ENCODE peak calls at places on chromosome 16, in five cellular contexts. U, O, F, R and M are unnamed samples.

GRCh38 chr16:50683689-50684374 is 2.7 kb upstream of the SNX20 start:
- DNase-seq in U (no peak), O (no peak), F (no peak), R (no peak), M (no peak)

GRCh38 chr16:9053006-9053601 is 38.3 kb upstream of the HAPSTR1 start:
- DNase-seq in U (peak; percentile 82), O (peak; percentile 47), F (peak; percentile 57), R (peak; percentile 67), M (peak; percentile 89)

GRCh38 chr16:29907973-29908372 is 7.7 kb downstream of the ASPHD1 start:
- DNase-seq in U (no peak), O (no peak), F (no peak), R (no peak), M (no peak)

GRCh38 chr16:4182581-4183257 is 59.2 kb downstream of the SRL start:
- DNase-seq in U (no peak), O (no peak), F (no peak), R (no peak), M (no peak)

GRCh38 chr16:87076950-87077749 is 240.0 kb downstream of the C16orf95 start:
- DNase-seq in U (peak; percentile 79), O (no peak), F (peak; percentile 36), R (peak; percentile 29), M (peak; percentile 88)

GRCh38 chr16:30113711-30114333 is 485 bp upstream of the GDPD3 start:
- DNase-seq in U (no peak), O (no peak), F (no peak), R (no peak), M (peak; percentile 42)

GRCh38 chr16:10081201-10081940 is 100.9 kb downstream of the GRIN2A start:
- DNase-seq in U (no peak), O (no peak), F (no peak), R (no peak), M (no peak)

GRCh38 chr16:87317766-87318121 is 552 bp upstream of the C16orf95 start:
- DNase-seq in U (peak; percentile 42), O (peak; percentile 69), F (peak; percentile 60), R (peak; percentile 16), M (peak; percentile 77)

GRCh38 chr16:55778718-55779117 is 54.2 kb downstream of the CES1 start:
- DNase-seq in U (no peak), O (no peak), F (no peak), R (no peak), M (no peak)

GRCh38 chr16:17350212-17350611 is 120.5 kb downstream of the XYLT1 start:
- DNase-seq in U (no peak), O (no peak), F (no peak), R (no peak), M (no peak)

GRCh38 chr16:76199681-76200210 is 77.5 kb upstream of the CNTNAP4 start:
- DNase-seq in U (no peak), O (no peak), F (no peak), R (no peak), M (no peak)

GRCh38 chr16:10521681-10522274 is 58.6 kb downstream of the EMP2 start:
- DNase-seq in U (peak; percentile 83), O (peak; percentile 32), F (peak; percentile 64), R (peak; percentile 58), M (peak; percentile 74)

GRCh38 chr16:68328151-68328859 is 17.5 kb downstream of the PRMT7 start:
- DNase-seq in U (peak; percentile 82), O (peak; percentile 66), F (peak; percentile 81), R (peak; percentile 72), M (peak; percentile 92)

GRCh38 chr16:63385714-63386113 is 1349.5 kb upstream of the CDH8 start:
- DNase-seq in U (no peak), O (no peak), F (no peak), R (no peak), M (peak; percentile 2)

GRCh38 chr16:12027091-12027490 is 50.6 kb downstream of the SNX29 start:
- DNase-seq in U (no peak), O (no peak), F (no peak), R (no peak), M (peak; percentile 34)

GRCh38 chr16:50267151-50267631 is 840 bp downstream of the ADCY7 start:
- DNase-seq in U (peak; percentile 53), O (peak; percentile 7), F (no peak), R (no peak), M (peak; percentile 40)

GRCh38 chr16:57544129-57544653 is 1.7 kb downstream of the ADGRG5 start:
- DNase-seq in U (no peak), O (no peak), F (no peak), R (peak; percentile 7), M (peak; percentile 27)

GRCh38 chr16:11556945-11557720 is 29.6 kb downstream of the LITAF start:
- DNase-seq in U (no peak), O (no peak), F (no peak), R (no peak), M (no peak)

GRCh38 chr16:56988161-56988947 is 1.0 kb upstream of the NLRC5 start:
- DNase-seq in U (no peak), O (no peak), F (no peak), R (no peak), M (peak; percentile 58)

GRCh38 chr16:79509221-79509631 is 91.3 kb downstream of the MAF start:
- DNase-seq in U (no peak), O (peak; percentile 28), F (no peak), R (peak; percentile 42), M (peak; percentile 37)

GRCh38 chr16:79175286-79176057 is 425.1 kb downstream of the MAF start:
- DNase-seq in U (no peak), O (no peak), F (no peak), R (no peak), M (no peak)

GRCh38 chr16:22970191-22970845 is 156.4 kb downstream of the HS3ST2 start:
- DNase-seq in U (no peak), O (no peak), F (no peak), R (peak; percentile 33), M (peak; percentile 16)

GRCh38 chr16:47699090-47699489 is 238.0 kb downstream of the PHKB start:
- DNase-seq in U (no peak), O (no peak), F (no peak), R (no peak), M (no peak)

GRCh38 chr16:1920727-1921155 is 2.5 kb upstream of the HS3ST6 start:
- DNase-seq in U (peak; percentile 58), O (no peak), F (peak; percentile 40), R (no peak), M (peak; percentile 93)

GRCh38 chr16:87180069-87180468 is 137.1 kb downstream of the C16orf95 start:
- DNase-seq in U (no peak), O (no peak), F (no peak), R (no peak), M (no peak)

GRCh38 chr16:58885528-58886170 is 151.5 kb upstream of the GOT2 start:
- DNase-seq in U (peak; percentile 5), O (no peak), F (no peak), R (no peak), M (no peak)

GRCh38 chr16:87344931-87345631 is 27.9 kb upstream of the C16orf95 start:
- DNase-seq in U (no peak), O (peak; percentile 63), F (peak; percentile 61), R (peak; percentile 48), M (peak; percentile 87)

GRCh38 chr16:31420037-31420436 is 8.1 kb downstream of the COX6A2 start:
- DNase-seq in U (no peak), O (no peak), F (no peak), R (no peak), M (no peak)

GRCh38 chr16:58280846-58281301 is 14.0 kb downstream of the PRSS54 start:
- DNase-seq in U (peak; percentile 68), O (no peak), F (no peak), R (no peak), M (no peak)

GRCh38 chr16:66150691-66151090 is 215.8 kb upstream of the CDH5 start:
- DNase-seq in U (no peak), O (no peak), F (no peak), R (no peak), M (no peak)

GRCh38 chr16:84825896-84826557 is 6.2 kb downstream of the CRISPLD2 start:
- DNase-seq in U (no peak), O (peak; percentile 36), F (no peak), R (no peak), M (no peak)

GRCh38 chr16:84828322-84828721 is 8.5 kb downstream of the CRISPLD2 start:
- DNase-seq in U (no peak), O (no peak), F (no peak), R (no peak), M (no peak)

GRCh38 chr16:84827131-84827574 is 7.4 kb downstream of the CRISPLD2 start:
- DNase-seq in U (no peak), O (peak; percentile 60), F (no peak), R (no peak), M (no peak)

GRCh38 chr16:84827897-84828296 is 8.1 kb downstream of the CRISPLD2 start:
- DNase-seq in U (no peak), O (no peak), F (no peak), R (no peak), M (no peak)

DNA sequence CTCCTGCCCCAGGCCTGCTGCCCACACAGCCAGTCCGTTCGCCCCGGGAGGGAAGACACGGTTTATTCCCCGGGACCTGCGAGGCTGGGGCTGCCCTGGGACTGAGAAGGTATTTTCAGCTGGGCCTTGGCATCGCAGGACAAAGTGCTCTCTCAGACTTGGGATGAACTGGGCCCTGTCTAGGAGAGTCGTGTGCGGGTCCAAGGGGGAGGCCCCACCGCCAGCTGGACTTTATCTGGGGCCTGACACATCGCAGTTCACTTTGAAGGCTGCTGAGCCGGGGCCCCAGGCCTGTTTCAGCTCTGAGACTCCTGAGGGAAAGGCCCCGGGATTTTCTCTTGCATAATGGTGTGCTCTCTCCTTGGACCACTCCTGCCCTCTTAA is 6.8 kb downstream of the CRISPLD2 start:
- DNase-seq in U (no peak), O (peak; percentile 78), F (no peak), R (no peak), M (no peak)
- H3K4me3 ChIP-seq in U (no peak overlapping the region), O (no peak overlapping the region), F (no peak overlapping the region), R (no peak overlapping the region), M (no peak overlapping the region)

DNA sequence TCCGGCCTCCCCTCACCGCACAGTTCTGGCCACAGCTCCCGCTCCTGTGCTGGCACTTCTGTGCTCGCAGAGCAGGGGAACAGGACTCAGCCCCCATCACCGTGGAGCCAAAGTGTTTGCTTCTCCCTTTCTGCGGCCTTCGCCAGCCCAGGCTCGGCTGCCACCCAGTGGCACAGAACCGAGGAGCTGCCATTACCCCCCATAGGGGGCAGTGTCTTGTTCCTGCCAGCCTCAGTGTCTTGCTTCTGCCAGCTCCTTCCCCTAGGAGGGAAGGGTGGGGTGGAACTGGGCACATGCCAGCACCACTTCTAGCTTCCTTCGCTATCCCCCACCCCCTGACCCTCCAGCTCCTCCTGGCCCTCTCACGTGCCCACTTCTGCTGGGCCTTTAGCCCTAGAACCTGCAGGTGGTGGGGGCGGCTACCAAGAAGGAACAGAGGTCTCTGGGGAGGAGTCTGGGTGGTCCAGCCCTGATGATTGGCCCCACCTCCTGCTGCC is 645 bp upstream of the ELMO3 start:
- DNase-seq in U (no peak), O (peak; percentile 52), F (peak; percentile 59), R (no peak), M (peak; percentile 91)
- H3K4me3 ChIP-seq in U (no peak overlapping the region), O (no peak overlapping the region), F (no peak overlapping the region), R (no peak overlapping the region), M (no peak overlapping the region)

DNA sequence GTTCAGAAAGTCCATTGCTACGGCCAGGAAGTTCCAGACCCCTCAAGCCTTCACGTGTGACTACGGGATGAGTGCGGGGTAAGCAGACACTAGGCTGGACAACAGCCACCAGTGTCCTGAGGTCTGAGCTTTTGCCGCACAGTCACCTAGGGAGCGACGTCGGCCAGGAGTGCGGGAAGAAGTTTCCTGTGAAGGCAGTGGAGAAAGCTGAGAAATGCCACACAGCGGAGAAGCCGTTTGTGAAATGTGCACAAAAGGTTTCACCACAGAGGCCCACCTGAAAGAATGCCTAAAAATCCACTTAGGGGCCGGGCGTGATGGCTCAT is 47.4 kb downstream of the SHCBP1 start:
- DNase-seq in U (no peak), O (no peak), F (no peak), R (no peak), M (no peak)
- H3K4me3 ChIP-seq in U (peak overlapping the region; percentile 39), O (no peak overlapping the region), F (no peak overlapping the region), R (no peak overlapping the region), M (no peak overlapping the region)

GRCh38 chr16:49213594-49213993 is 68.0 kb downstream of the CBLN1 start:
- DNase-seq in U (no peak), O (no peak), F (no peak), R (no peak), M (peak; percentile 74)
- H3K4me3 ChIP-seq in U (no peak overlapping the region), O (no peak overlapping the region), F (no peak overlapping the region), R (no peak overlapping the region), M (no peak overlapping the region)